ENCODE peak calls at places on chromosomes 16 and 17, in four cellular contexts. One of them, this sample, is unnamed.

GRCh38 chr17:36808181-36808661 is 129.1 kb upstream of the LHX1 start:
- DNase-seq in H9: peak
- DNase-seq in mesenchymal stem cell: peak
- DNase-seq in IMR-90: no peak
- DNase-seq in this sample: no peak

GRCh38 chr16:11229906-11230305 is 26.1 kb downstream of the SOCS1 start:
- DNase-seq in H9: no peak
- DNase-seq in mesenchymal stem cell: no peak
- DNase-seq in IMR-90: no peak
- DNase-seq in this sample: no peak

GRCh38 chr17:62064791-62065563 is at the start of gene MED13:
- DNase-seq in H9: peak
- DNase-seq in mesenchymal stem cell: peak
- DNase-seq in IMR-90: peak
- DNase-seq in this sample: peak

GRCh38 chr17:51044964-51045363 is 75.7 kb downstream of the SPAG9 start:
- DNase-seq in H9: no peak
- DNase-seq in mesenchymal stem cell: no peak
- DNase-seq in IMR-90: no peak
- DNase-seq in this sample: no peak

GRCh38 chr16:17301593-17302135 is 169.1 kb downstream of the XYLT1 start:
- DNase-seq in H9: no peak
- DNase-seq in mesenchymal stem cell: no peak
- DNase-seq in IMR-90: no peak
- DNase-seq in this sample: no peak

GRCh38 chr16:11087691-11088431 is 143.5 kb downstream of the CLEC16A start:
- DNase-seq in H9: peak
- DNase-seq in mesenchymal stem cell: peak
- DNase-seq in IMR-90: peak
- DNase-seq in this sample: peak

GRCh38 chr16:30899794-30900193 is 3.4 kb downstream of the CTF1 start:
- DNase-seq in H9: no peak
- DNase-seq in mesenchymal stem cell: no peak
- DNase-seq in IMR-90: no peak
- DNase-seq in this sample: no peak

GRCh38 chr17:49338883-49339282 is 23.2 kb downstream of the ZNF652 start:
- DNase-seq in H9: no peak
- DNase-seq in mesenchymal stem cell: peak
- DNase-seq in IMR-90: no peak
- DNase-seq in this sample: no peak

GRCh38 chr17:38431343-38432145 is 3.3 kb downstream of the ARHGAP23 start:
- DNase-seq in H9: no peak
- DNase-seq in mesenchymal stem cell: no peak
- DNase-seq in IMR-90: no peak
- DNase-seq in this sample: no peak

GRCh38 chr17:17758443-17758842 is 77.2 kb downstream of the RAI1 start:
- DNase-seq in H9: no peak
- DNase-seq in mesenchymal stem cell: no peak
- DNase-seq in IMR-90: no peak
- DNase-seq in this sample: no peak

GRCh38 chr17:58119491-58119890 is 28.7 kb upstream of the OR4D1 start:
- DNase-seq in H9: no peak
- DNase-seq in mesenchymal stem cell: no peak
- DNase-seq in IMR-90: no peak
- DNase-seq in this sample: no peak

GRCh38 chr16:27761816-27762215 is 211.9 kb downstream of the KATNIP start:
- DNase-seq in H9: no peak
- DNase-seq in mesenchymal stem cell: no peak
- DNase-seq in IMR-90: no peak
- DNase-seq in this sample: peak

GRCh38 chr16:53952215-53953208 is 248.6 kb downstream of the FTO start:
- DNase-seq in H9: no peak
- DNase-seq in mesenchymal stem cell: peak
- DNase-seq in IMR-90: peak
- DNase-seq in this sample: peak

GRCh38 chr17:75124041-75124818 is 7.3 kb downstream of the NT5C start:
- DNase-seq in H9: no peak
- DNase-seq in mesenchymal stem cell: peak
- DNase-seq in IMR-90: peak
- DNase-seq in this sample: peak
- H3K23ac ChIP-seq in H9: no peak
- H3K23ac ChIP-seq in mesenchymal stem cell: no peak
- H3K23ac ChIP-seq in IMR-90: no peak
- H3K23ac ChIP-seq in this sample: no peak

DNA sequence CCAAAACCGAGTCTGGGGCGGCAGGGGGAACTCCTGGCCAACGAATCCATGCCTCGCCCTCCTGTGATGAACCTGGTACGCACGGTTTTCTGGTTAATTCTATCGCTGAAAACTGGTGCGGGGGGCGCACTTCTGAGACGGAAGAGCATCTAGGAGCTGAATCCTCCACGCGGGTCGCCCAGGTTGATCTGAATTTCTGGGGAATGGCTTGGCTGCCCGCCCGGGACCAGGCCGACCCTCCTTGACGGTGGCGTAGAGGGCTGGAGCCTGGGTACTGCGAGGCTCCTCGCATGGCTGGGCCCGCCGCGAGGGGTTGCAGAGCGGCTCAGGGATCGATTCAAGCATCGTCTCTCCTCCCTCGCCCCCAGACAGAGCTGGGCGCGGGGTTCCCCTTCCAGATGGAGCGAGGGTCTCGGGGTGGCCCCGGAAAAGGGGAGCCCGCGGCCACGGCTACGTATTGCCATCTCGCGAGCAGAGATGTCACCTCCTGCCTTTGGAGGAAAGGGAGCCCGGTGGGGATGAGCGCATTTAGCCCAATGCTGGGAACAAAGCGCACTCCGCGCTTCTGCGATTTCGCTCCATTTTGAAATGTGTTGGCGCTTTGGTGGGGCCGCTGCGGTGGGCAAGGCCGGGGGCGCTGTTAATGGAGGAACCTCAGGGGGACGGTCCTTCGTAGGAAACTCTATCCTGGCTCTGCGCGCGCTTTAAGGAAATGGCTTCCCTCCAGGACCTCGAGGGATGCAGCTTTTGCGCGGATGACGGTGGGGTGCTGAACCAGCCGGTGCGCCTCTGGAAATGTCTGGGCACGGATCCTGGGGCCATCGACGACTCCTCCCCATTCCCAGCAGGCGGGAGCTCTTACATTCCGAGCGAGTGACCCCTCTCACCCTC is 2.7 kb downstream of the MAPT start:
- DNase-seq in H9: peak
- DNase-seq in mesenchymal stem cell: peak
- DNase-seq in IMR-90: no peak
- DNase-seq in this sample: no peak
- H3K4me2 ChIP-seq in H9: peak
- H3K4me2 ChIP-seq in mesenchymal stem cell: no peak
- H3K4me2 ChIP-seq in IMR-90: no peak
- H3K4me2 ChIP-seq in this sample: peak

GRCh38 chr16:60137891-60138290 is 1403.8 kb upstream of the GOT2 start:
- DNase-seq in H9: no peak
- DNase-seq in mesenchymal stem cell: no peak
- DNase-seq in IMR-90: no peak
- DNase-seq in this sample: peak

GRCh38 chr16:60142991-60143705 is 1409.0 kb upstream of the GOT2 start:
- DNase-seq in H9: no peak
- DNase-seq in mesenchymal stem cell: no peak
- DNase-seq in IMR-90: no peak
- DNase-seq in this sample: no peak
- H3K27ac ChIP-seq in H9: no peak
- H3K27ac ChIP-seq in mesenchymal stem cell: no peak
- H3K27ac ChIP-seq in IMR-90: no peak
- H3K27ac ChIP-seq in this sample: no peak

GRCh38 chr17:81869221-81870154 is 1.6 kb downstream of the ARHGDIA start:
- DNase-seq in H9: peak
- DNase-seq in mesenchymal stem cell: peak
- DNase-seq in IMR-90: no peak
- DNase-seq in this sample: no peak
- H3K23ac ChIP-seq in H9: no peak
- H3K23ac ChIP-seq in mesenchymal stem cell: peak
- H3K23ac ChIP-seq in IMR-90: peak
- H3K23ac ChIP-seq in this sample: no peak

GRCh38 chr17:59839646-59840328 is 53.0 kb downstream of the TUBD1 start:
- DNase-seq in H9: no peak
- DNase-seq in mesenchymal stem cell: no peak
- DNase-seq in IMR-90: no peak
- DNase-seq in this sample: peak
- H3K4me2 ChIP-seq in H9: peak
- H3K4me2 ChIP-seq in mesenchymal stem cell: no peak
- H3K4me2 ChIP-seq in IMR-90: peak
- H3K4me2 ChIP-seq in this sample: peak

GRCh38 chr17:82037889-82038195 is 345 bp upstream of the DCXR start:
- DNase-seq in H9: no peak
- DNase-seq in mesenchymal stem cell: no peak
- DNase-seq in IMR-90: no peak
- DNase-seq in this sample: no peak

GRCh38 chr17:82035488-82035887 is 2.0 kb downstream of the DCXR start:
- DNase-seq in H9: no peak
- DNase-seq in mesenchymal stem cell: no peak
- DNase-seq in IMR-90: no peak
- DNase-seq in this sample: no peak

GRCh38 chr17:82036634-82037112 is 824 bp downstream of the DCXR start:
- DNase-seq in H9: no peak
- DNase-seq in mesenchymal stem cell: no peak
- DNase-seq in IMR-90: no peak
- DNase-seq in this sample: no peak

GRCh38 chr17:82035956-82036633 is 1.4 kb downstream of the DCXR start:
- DNase-seq in H9: no peak
- DNase-seq in mesenchymal stem cell: no peak
- DNase-seq in IMR-90: no peak
- DNase-seq in this sample: no peak

DNA sequence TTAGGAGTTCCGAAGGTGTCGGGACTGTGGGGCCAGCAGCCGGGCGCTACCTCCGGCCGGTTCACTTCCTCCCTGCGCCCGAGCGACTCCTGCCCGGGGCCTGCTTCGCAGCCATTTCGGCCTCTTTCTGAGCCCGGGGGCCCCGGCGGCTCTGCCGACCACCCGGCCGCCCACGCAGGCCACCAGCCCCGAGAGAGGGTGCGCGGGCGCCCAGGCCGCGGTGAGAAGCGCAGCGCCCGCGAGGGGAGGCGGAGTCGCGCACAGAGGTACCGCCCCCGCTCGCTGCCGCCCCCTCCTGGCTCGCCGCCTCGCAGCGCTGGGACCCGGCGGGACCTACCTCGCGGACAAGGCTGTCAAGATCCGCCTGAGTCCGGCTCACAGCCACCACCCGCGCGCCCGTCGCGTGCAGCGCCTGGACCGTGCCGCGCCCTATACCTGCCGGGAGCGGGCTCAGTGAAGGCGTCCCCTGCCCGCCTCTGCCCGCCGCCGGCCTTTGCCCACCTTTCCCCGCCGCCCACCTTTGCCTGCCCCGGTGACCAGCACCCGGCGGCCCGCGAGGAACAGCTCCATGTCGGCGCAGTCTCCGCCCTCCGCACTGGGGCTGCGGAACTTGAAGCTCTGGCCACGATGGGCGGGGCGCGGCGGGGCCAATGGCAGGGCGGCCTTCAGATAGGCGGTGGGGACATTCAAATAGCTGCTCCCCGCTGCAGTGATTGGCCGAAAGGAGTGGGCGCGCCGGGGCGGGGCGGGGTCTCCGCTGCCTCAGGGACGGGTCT is at the start of gene DCXR:
- DNase-seq in H9: peak
- DNase-seq in mesenchymal stem cell: peak
- DNase-seq in IMR-90: peak
- DNase-seq in this sample: peak
- H3K27ac ChIP-seq in H9: no peak
- H3K27ac ChIP-seq in mesenchymal stem cell: peak
- H3K27ac ChIP-seq in IMR-90: peak
- H3K27ac ChIP-seq in this sample: peak

DNA sequence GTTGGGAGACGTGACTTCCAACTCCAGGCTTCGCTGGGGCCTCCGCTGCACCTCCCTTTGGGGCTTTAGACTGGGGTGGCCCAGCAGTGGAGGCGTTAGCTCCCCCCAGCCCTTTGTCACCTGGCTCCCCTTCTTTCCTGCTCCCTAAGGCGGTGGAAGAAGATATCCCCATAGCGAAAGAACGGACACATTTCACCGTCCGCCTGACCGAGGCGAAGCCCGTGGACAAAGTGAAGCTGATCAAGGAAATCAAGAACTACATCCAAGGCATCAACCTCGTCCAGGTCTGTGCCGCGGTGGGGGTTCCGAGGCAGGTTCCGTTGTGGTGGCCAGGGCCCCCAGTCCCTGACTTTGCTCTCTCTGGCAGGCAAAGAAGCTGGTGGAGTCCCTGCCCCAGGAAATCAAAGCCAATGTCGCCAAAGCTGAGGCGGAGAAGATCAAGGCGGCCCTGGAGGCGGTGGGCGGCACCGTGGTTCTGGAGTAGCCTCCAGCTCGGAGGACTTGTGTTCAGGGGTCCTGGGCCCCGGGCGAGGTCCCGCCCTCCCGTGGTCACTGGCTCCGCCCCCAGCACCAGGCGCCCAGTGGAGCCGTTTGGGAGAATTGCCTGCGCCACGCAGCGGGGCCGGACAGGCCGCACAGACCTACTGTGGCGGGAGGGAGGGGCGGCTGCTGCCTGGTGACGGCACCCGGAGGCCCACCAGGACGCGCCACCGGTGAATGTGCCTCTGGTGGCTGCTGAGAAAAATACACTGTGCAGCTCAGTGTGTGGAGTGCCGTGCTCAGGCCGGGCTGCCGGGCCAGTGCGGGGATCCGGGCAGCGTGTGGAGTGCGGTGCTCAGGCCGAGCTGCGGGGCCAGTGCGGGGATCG is 3.8 kb downstream of the MRPL12 start:
- DNase-seq in H9: peak
- DNase-seq in mesenchymal stem cell: no peak
- DNase-seq in IMR-90: no peak
- DNase-seq in this sample: no peak
- H3K23ac ChIP-seq in H9: no peak
- H3K23ac ChIP-seq in mesenchymal stem cell: no peak
- H3K23ac ChIP-seq in IMR-90: no peak
- H3K23ac ChIP-seq in this sample: no peak